ENCODE peak calls at places on chromosome 7, in four cellular contexts. O is GM04504, A is NCI-H1105, N is kidney tubule cell. P is an unnamed sample.

GRCh38 chr7:105906690-105907089 is 30.3 kb upstream of the ATXN7L1 start:
- DNase-seq in O (peak), A (no peak), N (no peak), P (no peak)

GRCh38 chr7:70775570-70776156 is 356.3 kb upstream of the GALNT17 start:
- DNase-seq in O (no peak), A (no peak), N (peak), P (peak)

GRCh38 chr7:36312064-36312914 is 77.4 kb upstream of the ANLN start:
- DNase-seq in O (no peak), A (no peak), N (peak), P (peak)

GRCh38 chr7:1210979-1211608 is 21.6 kb upstream of the UNCX start:
- DNase-seq in O (no peak), A (peak), N (no peak), P (no peak)

GRCh38 chr7:155169081-155169480 is 99.0 kb downstream of the HTR5A start:
- DNase-seq in O (no peak), A (peak), N (no peak), P (no peak)

GRCh38 chr7:30136743-30137485 is 2.1 kb downstream of the MTURN start:
- DNase-seq in O (no peak), A (no peak), N (no peak), P (no peak)

GRCh38 chr7:78140109-78140508 is 341.5 kb downstream of the PHTF2 start:
- DNase-seq in O (no peak), A (no peak), N (no peak), P (no peak)

GRCh38 chr7:139771001-139771956 is 6.5 kb downstream of the HIPK2 start:
- DNase-seq in O (no peak), A (no peak), N (peak), P (peak)

GRCh38 chr7:2738766-2739549 is 51.0 kb downstream of the AMZ1 start:
- DNase-seq in O (no peak), A (no peak), N (no peak), P (no peak)

GRCh38 chr7:80680159-80680903 is 41.9 kb downstream of the CD36 start:
- DNase-seq in O (no peak), A (no peak), N (no peak), P (no peak)

GRCh38 chr7:29797112-29797944 is 9.0 kb upstream of the WIPF3 start:
- DNase-seq in O (no peak), A (no peak), N (peak), P (peak)